ENCODE peak calls at places on chromosomes 16 and 17, in six cellular contexts. B, J, U, Y, E and A are unnamed samples.

GRCh38 chr17:70053241-70054234 is 21.5 kb upstream of the KCNJ16 start:
- DNase-seq in B (no peak), J (no peak), U (peak; percentile 27), Y (no peak), E (peak; percentile 36), A (no peak)

GRCh38 chr17:42518755-42519545 is 17.1 kb upstream of the NAGLU start:
- DNase-seq in B (peak; percentile 63), J (peak; percentile 29), U (peak; percentile 58), Y (no peak), E (no peak), A (no peak)

GRCh38 chr17:61250335-61250890 is 149.2 kb upstream of the TBX2 start:
- DNase-seq in B (no peak), J (no peak), U (no peak), Y (no peak), E (peak; percentile 85), A (no peak)

GRCh38 chr17:74379495-74380085 is 12.3 kb downstream of the GPR142 start:
- DNase-seq in B (peak; percentile 91), J (peak; percentile 81), U (peak; percentile 98), Y (peak; percentile 95), E (peak; percentile 47), A (no peak)

GRCh38 chr17:82283208-82283749 is 9.8 kb upstream of the CSNK1D start:
- DNase-seq in B (no peak), J (peak; percentile 91), U (no peak), Y (peak; percentile 80), E (peak; percentile 93), A (no peak)

GRCh38 chr17:73432624-73433190 is 120.9 kb upstream of the CDC42EP4 start:
- DNase-seq in B (no peak), J (no peak), U (no peak), Y (peak; percentile 10), E (no peak), A (no peak)

GRCh38 chr16:85929259-85929704 is 30.3 kb downstream of the IRF8 start:
- DNase-seq in B (no peak), J (no peak), U (no peak), Y (no peak), E (no peak), A (no peak)

GRCh38 chr16:87702325-87702811 is 63.4 kb downstream of the KLHDC4 start:
- DNase-seq in B (no peak), J (no peak), U (no peak), Y (no peak), E (peak; percentile 30), A (no peak)

GRCh38 chr17:61406871-61407210 is 7.2 kb downstream of the TBX2 start:
- DNase-seq in B (no peak), J (no peak), U (no peak), Y (peak; percentile 37), E (no peak), A (no peak)

GRCh38 chr17:29251969-29252866 is 5.6 kb downstream of the CRYBA1 start:
- DNase-seq in B (no peak), J (peak; percentile 29), U (no peak), Y (no peak), E (peak; percentile 50), A (no peak)

GRCh38 chr16:85994492-85995433 is 95.8 kb downstream of the IRF8 start:
- DNase-seq in B (no peak), J (no peak), U (no peak), Y (no peak), E (no peak), A (no peak)

GRCh38 chr16:23061669-23062068 is 87.6 kb downstream of the USP31 start:
- DNase-seq in B (no peak), J (no peak), U (no peak), Y (no peak), E (peak; percentile 43), A (no peak)

GRCh38 chr16:49362230-49362629 is 11.4 kb upstream of the C16orf78 start:
- DNase-seq in B (no peak), J (no peak), U (no peak), Y (no peak), E (no peak), A (no peak)

GRCh38 chr16:88570691-88571092 is 489 bp downstream of the ZC3H18 start:
- DNase-seq in B (no peak), J (peak; percentile 18), U (no peak), Y (no peak), E (no peak), A (no peak)

GRCh38 chr16:86095906-86096485 is 197.0 kb downstream of the IRF8 start:
- DNase-seq in B (no peak), J (no peak), U (no peak), Y (peak; percentile 36), E (no peak), A (no peak)

GRCh38 chr17:31289790-31290189 is 7.2 kb downstream of the OMG start:
- DNase-seq in B (no peak), J (no peak), U (no peak), Y (no peak), E (no peak), A (no peak)

GRCh38 chr17:1275962-1276736 is 3.3 kb upstream of the TRARG1 start:
- DNase-seq in B (peak; percentile 62), J (peak; percentile 50), U (peak; percentile 72), Y (no peak), E (peak; percentile 27), A (no peak)

GRCh38 chr16:17364319-17365210 is 106.2 kb downstream of the XYLT1 start:
- DNase-seq in B (no peak), J (peak; percentile 6), U (peak; percentile 45), Y (no peak), E (peak; percentile 94), A (peak; percentile 60)

GRCh38 chr16:48590476-48590875 is 19.5 kb downstream of the N4BP1 start:
- DNase-seq in B (no peak), J (no peak), U (no peak), Y (no peak), E (no peak), A (no peak)

GRCh38 chr17:34635876-34636275 is 56.5 kb downstream of the TMEM132E start:
- DNase-seq in B (no peak), J (no peak), U (no peak), Y (peak; percentile 62), E (no peak), A (no peak)

GRCh38 chr17:1179635-1180433 is at the start of gene ABR:
- DNase-seq in B (peak; percentile 55), J (peak; percentile 36), U (no peak), Y (no peak), E (peak; percentile 26), A (no peak)

GRCh38 chr16:25005445-25006306 is 9.5 kb downstream of the ARHGAP17 start:
- DNase-seq in B (no peak), J (no peak), U (no peak), Y (no peak), E (no peak), A (no peak)

GRCh38 chr17:81512984-81513668 is 527 bp upstream of the ACTG1 start:
- DNase-seq in B (peak; percentile 62), J (peak; percentile 54), U (peak; percentile 66), Y (peak; percentile 91), E (peak; percentile 43), A (no peak)

GRCh38 chr17:29622337-29623282 is at the start of gene CORO6:
- DNase-seq in B (peak; percentile 70), J (peak; percentile 49), U (peak; percentile 60), Y (peak; percentile 80), E (peak; percentile 23), A (no peak)

GRCh38 chr17:9598661-9599060 is 22.2 kb downstream of the CFAP52 start:
- DNase-seq in B (no peak), J (no peak), U (no peak), Y (no peak), E (no peak), A (no peak)

GRCh38 chr17:7914771-7915610 is 1.1 kb downstream of the RNF227 start:
- DNase-seq in B (peak; percentile 21), J (peak; percentile 42), U (peak; percentile 52), Y (no peak), E (peak; percentile 72), A (no peak)

GRCh38 chr17:68595496-68595895 is 5.7 kb downstream of the FAM20A start:
- DNase-seq in B (no peak), J (no peak), U (peak; percentile 67), Y (no peak), E (no peak), A (no peak)

GRCh38 chr17:45841883-45842525 is 2.7 kb upstream of the SPPL2C start:
- DNase-seq in B (no peak), J (peak; percentile 41), U (no peak), Y (peak; percentile 38), E (no peak), A (no peak)
- H3K27ac ChIP-seq in B (no peak overlapping the region), J (no peak overlapping the region), U (no peak overlapping the region), Y (no peak overlapping the region), E (no peak overlapping the region), A (no peak overlapping the region)

DNA sequence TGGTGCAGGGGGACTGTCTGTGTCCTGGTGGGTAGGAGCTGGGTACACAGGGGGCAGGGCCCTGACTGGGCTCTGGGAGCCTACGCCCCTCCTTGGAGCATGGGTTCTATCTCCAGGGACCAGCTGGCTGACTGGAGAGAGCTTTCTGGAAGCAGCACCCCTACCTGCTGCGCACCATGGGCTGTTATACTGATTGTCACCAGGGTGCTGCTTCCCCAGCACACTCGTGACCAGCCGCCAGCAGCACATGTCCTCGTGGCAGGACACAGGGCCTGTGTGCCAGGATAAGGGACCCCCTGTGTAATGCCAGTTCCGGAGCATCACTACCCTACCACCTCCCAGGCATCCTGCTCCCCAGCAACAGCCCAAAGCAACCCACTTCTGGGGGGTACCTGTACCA is 106.0 kb downstream of the AMFR start:
- DNase-seq in B (no peak), J (no peak), U (no peak), Y (no peak), E (no peak), A (no peak)
- H3K27ac ChIP-seq in B (no peak overlapping the region), J (no peak overlapping the region), U (no peak overlapping the region), Y (no peak overlapping the region), E (no peak overlapping the region), A (no peak overlapping the region)

GRCh38 chr17:77420804-77421634 is 280.2 kb downstream of the SEC14L1 start:
- DNase-seq in B (no peak), J (peak; percentile 68), U (no peak), Y (no peak), E (peak; percentile 93), A (no peak)
- H3K27ac ChIP-seq in B (peak overlapping the region; percentile 85), J (peak overlapping the region; percentile 98), U (peak overlapping the region; percentile 74), Y (peak overlapping the region; percentile 10), E (peak overlapping the region; percentile 68), A (peak overlapping the region; percentile 91)

DNA sequence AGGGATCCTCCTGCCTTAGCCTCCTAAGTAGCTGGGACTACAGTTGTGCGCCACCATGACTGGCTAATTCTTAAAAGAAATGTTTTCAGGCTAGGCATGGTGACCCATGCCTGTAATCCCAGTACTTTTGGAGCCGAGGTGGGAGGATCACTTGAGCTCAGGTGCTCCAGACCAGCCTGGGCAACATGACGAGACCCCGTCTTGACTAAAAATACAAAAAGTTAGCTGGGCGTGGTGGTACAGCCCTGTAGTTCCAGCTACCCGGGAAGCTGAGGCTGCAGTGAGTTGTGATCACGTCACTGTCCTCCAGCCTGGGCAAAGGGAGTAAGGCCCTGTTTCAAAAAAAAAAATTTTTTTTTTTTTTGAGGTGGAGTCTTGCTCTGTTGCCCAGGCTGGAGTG is 173.1 kb downstream of the SEC14L1 start:
- DNase-seq in B (no peak), J (no peak), U (no peak), Y (peak; percentile 50), E (no peak), A (no peak)
- H3K27ac ChIP-seq in B (peak overlapping the region; percentile 48), J (peak overlapping the region; percentile 100), U (peak overlapping the region; percentile 23), Y (peak overlapping the region; percentile 53), E (peak overlapping the region; percentile 66), A (no peak overlapping the region)

DNA sequence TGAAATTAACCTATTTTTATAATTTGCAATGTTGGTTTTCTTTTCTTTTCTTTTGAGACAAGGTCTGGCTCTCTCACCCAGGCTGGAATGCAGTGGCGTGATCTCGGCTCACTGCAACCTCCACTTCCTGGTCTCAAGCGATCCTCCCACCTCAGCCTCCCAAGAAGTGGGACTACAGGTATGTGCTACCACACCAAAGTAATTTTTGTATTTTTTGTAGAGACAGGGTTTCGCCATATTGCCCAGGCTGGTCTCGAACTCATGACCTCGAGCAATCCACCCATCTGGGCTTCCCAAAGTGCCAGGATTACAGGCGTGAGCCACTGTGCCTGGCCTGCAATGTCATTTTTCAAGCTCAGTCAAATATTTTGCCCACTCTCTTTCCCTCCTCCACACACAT is 36.0 kb downstream of the MYH11 start:
- DNase-seq in B (no peak), J (no peak), U (no peak), Y (no peak), E (no peak), A (no peak)
- H3K27ac ChIP-seq in B (no peak overlapping the region), J (no peak overlapping the region), U (no peak overlapping the region), Y (no peak overlapping the region), E (no peak overlapping the region), A (no peak overlapping the region)